ENCODE peak calls at places on chromosome 22, in nine cellular contexts. One of them, this sample, is unnamed.

GRCh38 chr22:26797910-26798309 is 140.5 kb downstream of the MIAT start:
- DNase-seq in upper lobe of right lung: no peak
- DNase-seq in tibial nerve: no peak
- DNase-seq in Caco-2: no peak
- DNase-seq in H9: peak; percentile 60
- DNase-seq in CD8-positive, alpha-beta memory T cell: no peak
- DNase-seq in transverse colon: no peak
- DNase-seq in MM.1S: no peak
- DNase-seq in HAP-1: no peak
- DNase-seq in this sample: peak; percentile 78

GRCh38 chr22:40416267-40416570 is 45.8 kb downstream of the SGSM3 start:
- DNase-seq in CD8-positive, alpha-beta memory T cell: no peak
- DNase-seq in Caco-2: no peak
- DNase-seq in transverse colon: no peak
- DNase-seq in tibial nerve: no peak
- DNase-seq in MM.1S: no peak
- DNase-seq in H9: no peak
- DNase-seq in upper lobe of right lung: peak; percentile 49
- DNase-seq in HAP-1: no peak
- DNase-seq in this sample: no peak

GRCh38 chr22:17665884-17666283 is 27.3 kb downstream of the BCL2L13 start:
- DNase-seq in HAP-1: no peak
- DNase-seq in CD8-positive, alpha-beta memory T cell: no peak
- DNase-seq in MM.1S: no peak
- DNase-seq in tibial nerve: no peak
- DNase-seq in upper lobe of right lung: no peak
- DNase-seq in Caco-2: no peak
- DNase-seq in transverse colon: no peak
- DNase-seq in H9: no peak
- DNase-seq in this sample: no peak

GRCh38 chr22:40939202-40939601 is 12.0 kb upstream of the RBX1 start:
- DNase-seq in tibial nerve: no peak
- DNase-seq in transverse colon: no peak
- DNase-seq in upper lobe of right lung: no peak
- DNase-seq in Caco-2: no peak
- DNase-seq in CD8-positive, alpha-beta memory T cell: no peak
- DNase-seq in H9: no peak
- DNase-seq in MM.1S: no peak
- DNase-seq in HAP-1: no peak
- DNase-seq in this sample: no peak

GRCh38 chr22:40637181-40638150 is 947 bp upstream of the MRTFA start:
- DNase-seq in HAP-1: no peak
- DNase-seq in CD8-positive, alpha-beta memory T cell: no peak
- DNase-seq in upper lobe of right lung: peak; percentile 71
- DNase-seq in MM.1S: peak; percentile 44
- DNase-seq in tibial nerve: peak; percentile 53
- DNase-seq in transverse colon: peak; percentile 70
- DNase-seq in Caco-2: no peak
- DNase-seq in H9: no peak
- DNase-seq in this sample: peak; percentile 48

GRCh38 chr22:46462726-46463371 is 74.6 kb downstream of the CELSR1 start:
- DNase-seq in HAP-1: no peak
- DNase-seq in MM.1S: no peak
- DNase-seq in H9: no peak
- DNase-seq in tibial nerve: no peak
- DNase-seq in CD8-positive, alpha-beta memory T cell: no peak
- DNase-seq in Caco-2: no peak
- DNase-seq in upper lobe of right lung: no peak
- DNase-seq in transverse colon: no peak
- DNase-seq in this sample: no peak

GRCh38 chr22:19184276-19184997 is 5.9 kb upstream of the SLC25A1 start:
- DNase-seq in CD8-positive, alpha-beta memory T cell: no peak
- DNase-seq in transverse colon: no peak
- DNase-seq in HAP-1: no peak
- DNase-seq in tibial nerve: no peak
- DNase-seq in MM.1S: no peak
- DNase-seq in H9: no peak
- DNase-seq in Caco-2: no peak
- DNase-seq in upper lobe of right lung: no peak
- DNase-seq in this sample: no peak

GRCh38 chr22:20407829-20408228 is 13.9 kb downstream of the ZNF74 start:
- DNase-seq in MM.1S: no peak
- DNase-seq in transverse colon: no peak
- DNase-seq in tibial nerve: no peak
- DNase-seq in CD8-positive, alpha-beta memory T cell: no peak
- DNase-seq in Caco-2: no peak
- DNase-seq in HAP-1: no peak
- DNase-seq in H9: peak; percentile 23
- DNase-seq in upper lobe of right lung: peak; percentile 12
- DNase-seq in this sample: peak; percentile 22

GRCh38 chr22:46577361-46578249 is 40.2 kb upstream of the CELSR1 start:
- DNase-seq in HAP-1: no peak
- DNase-seq in Caco-2: no peak
- DNase-seq in transverse colon: peak; percentile 41
- DNase-seq in H9: peak; percentile 26
- DNase-seq in CD8-positive, alpha-beta memory T cell: no peak
- DNase-seq in upper lobe of right lung: peak; percentile 76
- DNase-seq in MM.1S: no peak
- DNase-seq in tibial nerve: no peak
- DNase-seq in this sample: peak; percentile 62

DNA sequence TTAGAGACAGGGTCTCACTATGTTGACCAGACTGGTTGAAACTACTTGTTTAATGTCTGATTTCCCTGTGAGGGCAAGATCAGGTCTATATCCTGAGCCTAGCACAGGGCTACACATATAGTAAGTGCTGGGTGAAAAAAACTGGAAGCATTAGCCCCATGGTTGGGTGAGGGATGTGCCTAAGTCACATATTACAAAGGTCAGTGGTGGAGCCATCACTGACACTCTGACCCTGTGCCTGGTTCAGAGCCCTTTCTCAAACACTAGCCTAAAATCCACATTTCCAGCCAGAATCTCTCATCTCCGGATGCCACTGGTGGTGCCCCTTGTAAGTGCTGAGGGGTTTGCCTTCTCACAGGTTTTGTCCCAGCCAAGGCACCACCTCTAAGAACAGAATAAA is 9.0 kb downstream of the TBC1D10A start:
- DNase-seq in transverse colon: no peak
- DNase-seq in upper lobe of right lung: no peak
- DNase-seq in Caco-2: no peak
- DNase-seq in HAP-1: no peak
- DNase-seq in H9: no peak
- DNase-seq in MM.1S: no peak
- DNase-seq in CD8-positive, alpha-beta memory T cell: no peak
- DNase-seq in tibial nerve: no peak
- DNase-seq in this sample: no peak
- H3K4me1 ChIP-seq in transverse colon: peaks cover 83% of the 10 kb centered on the region
- H3K4me1 ChIP-seq in upper lobe of right lung: peaks cover 85% of the 10 kb centered on the region
- H3K4me1 ChIP-seq in Caco-2: peaks cover 4% of the 10 kb centered on the region
- H3K4me1 ChIP-seq in HAP-1: peaks cover 12% of the 10 kb centered on the region
- H3K4me1 ChIP-seq in H9: no peaks in the 10 kb centered on the region
- H3K4me1 ChIP-seq in MM.1S: no peaks in the 10 kb centered on the region
- H3K4me1 ChIP-seq in CD8-positive, alpha-beta memory T cell: peaks cover 100% of the 10 kb centered on the region
- H3K4me1 ChIP-seq in tibial nerve: peaks cover 77% of the 10 kb centered on the region
- H3K4me1 ChIP-seq in this sample: peaks cover 10% of the 10 kb centered on the region

DNA sequence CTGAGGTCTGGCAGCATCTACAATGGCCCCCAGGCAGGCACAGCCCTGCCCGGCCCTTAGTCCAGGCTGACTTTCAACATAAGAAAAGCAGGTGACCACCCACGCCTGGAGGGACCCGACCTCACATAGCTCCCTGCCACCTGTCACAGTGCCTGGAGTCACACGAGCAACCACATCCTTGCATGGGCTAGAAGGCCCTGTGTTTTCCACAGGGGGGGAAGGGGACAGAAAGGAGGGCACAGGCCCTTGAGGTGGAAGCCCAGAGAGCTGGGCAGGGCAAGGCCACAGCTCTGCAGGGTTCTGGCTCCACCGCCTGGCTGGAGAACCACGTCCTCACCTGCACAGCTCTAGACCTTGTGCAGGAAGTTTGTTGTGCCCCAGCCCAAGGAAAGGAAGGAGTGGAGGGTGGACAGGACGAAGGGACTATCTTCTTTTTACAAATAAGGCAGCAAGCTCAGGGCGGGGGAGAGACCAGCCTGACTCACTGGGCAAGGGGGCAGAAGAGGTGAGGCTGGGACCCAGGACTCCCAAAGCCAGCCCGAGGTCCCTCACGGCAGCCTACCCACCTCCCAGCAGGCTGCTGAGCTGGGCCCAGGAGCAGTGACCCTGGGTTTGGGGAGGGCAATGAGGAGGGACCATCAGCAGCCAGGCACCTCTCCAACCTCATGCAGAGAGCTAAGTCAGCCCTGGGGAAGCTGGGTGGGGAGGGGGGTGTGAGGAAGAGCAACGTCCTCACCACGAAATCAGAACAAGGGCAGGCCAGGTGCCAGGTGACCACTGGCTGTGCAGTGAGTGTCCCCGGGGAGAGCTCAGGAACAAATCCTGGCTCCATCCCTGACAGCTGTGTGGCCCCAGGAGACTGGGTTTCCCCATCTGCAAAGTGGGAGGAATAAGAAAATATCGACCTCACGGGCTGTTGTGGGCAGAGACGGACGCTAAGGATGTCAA is 4.3 kb downstream of the C1QTNF6 start:
- DNase-seq in Caco-2: no peak
- DNase-seq in HAP-1: no peak
- DNase-seq in H9: no peak
- DNase-seq in CD8-positive, alpha-beta memory T cell: no peak
- DNase-seq in transverse colon: no peak
- DNase-seq in MM.1S: no peak
- DNase-seq in tibial nerve: no peak
- DNase-seq in upper lobe of right lung: peak; percentile 57
- DNase-seq in this sample: no peak
- H3K4me1 ChIP-seq in Caco-2: peaks cover 21% of the 10 kb centered on the region
- H3K4me1 ChIP-seq in HAP-1: no peaks in the 10 kb centered on the region
- H3K4me1 ChIP-seq in H9: peaks cover 4% of the 10 kb centered on the region
- H3K4me1 ChIP-seq in CD8-positive, alpha-beta memory T cell: peaks cover 55% of the 10 kb centered on the region
- H3K4me1 ChIP-seq in transverse colon: peaks cover 43% of the 10 kb centered on the region
- H3K4me1 ChIP-seq in MM.1S: peaks cover 8% of the 10 kb centered on the region
- H3K4me1 ChIP-seq in tibial nerve: peaks cover 29% of the 10 kb centered on the region
- H3K4me1 ChIP-seq in upper lobe of right lung: peaks cover 40% of the 10 kb centered on the region
- H3K4me1 ChIP-seq in this sample: peaks cover 12% of the 10 kb centered on the region

DNA sequence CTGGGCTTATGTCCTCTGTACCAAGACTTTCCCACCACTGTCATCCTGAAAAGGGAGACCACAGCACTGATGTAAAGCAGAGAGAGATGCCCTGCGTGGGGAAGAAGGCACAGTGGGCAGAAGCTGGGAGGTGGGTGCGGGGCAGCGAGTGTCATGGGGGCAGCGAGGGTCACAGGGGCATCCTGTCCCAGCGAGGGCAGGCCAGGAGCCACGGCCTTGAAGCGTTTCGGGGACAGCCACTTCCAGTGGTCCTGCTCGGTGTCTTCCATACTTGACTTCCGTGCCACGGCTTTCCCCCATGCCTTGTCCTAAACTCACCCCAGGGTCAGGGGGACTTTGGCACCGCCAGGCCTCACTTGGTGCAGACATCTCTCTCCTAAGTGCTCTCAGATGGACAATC is 1121.3 kb downstream of the TBC1D22A start:
- DNase-seq in Caco-2: no peak
- DNase-seq in transverse colon: no peak
- DNase-seq in H9: no peak
- DNase-seq in CD8-positive, alpha-beta memory T cell: no peak
- DNase-seq in HAP-1: no peak
- DNase-seq in upper lobe of right lung: no peak
- DNase-seq in MM.1S: no peak
- DNase-seq in tibial nerve: no peak
- DNase-seq in this sample: no peak
- H3K4me1 ChIP-seq in Caco-2: peaks cover 8% of the 10 kb centered on the region
- H3K4me1 ChIP-seq in transverse colon: no peaks in the 10 kb centered on the region
- H3K4me1 ChIP-seq in H9: peaks cover 2% of the 10 kb centered on the region
- H3K4me1 ChIP-seq in CD8-positive, alpha-beta memory T cell: no peaks in the 10 kb centered on the region
- H3K4me1 ChIP-seq in HAP-1: no peaks in the 10 kb centered on the region
- H3K4me1 ChIP-seq in upper lobe of right lung: no peaks in the 10 kb centered on the region
- H3K4me1 ChIP-seq in MM.1S: peaks cover 9% of the 10 kb centered on the region
- H3K4me1 ChIP-seq in tibial nerve: no peaks in the 10 kb centered on the region
- H3K4me1 ChIP-seq in this sample: no peaks in the 10 kb centered on the region

GRCh38 chr22:42719133-42719532 is 1.5 kb downstream of the A4GALT start:
- DNase-seq in CD8-positive, alpha-beta memory T cell: no peak
- DNase-seq in upper lobe of right lung: no peak
- DNase-seq in H9: no peak
- DNase-seq in transverse colon: no peak
- DNase-seq in tibial nerve: no peak
- DNase-seq in HAP-1: no peak
- DNase-seq in Caco-2: no peak
- DNase-seq in MM.1S: no peak
- DNase-seq in this sample: peak; percentile 48

GRCh38 chr22:42716649-42717127 is 4.0 kb downstream of the A4GALT start:
- DNase-seq in CD8-positive, alpha-beta memory T cell: no peak
- DNase-seq in HAP-1: no peak
- DNase-seq in transverse colon: peak; percentile 50
- DNase-seq in Caco-2: no peak
- DNase-seq in H9: no peak
- DNase-seq in tibial nerve: no peak
- DNase-seq in MM.1S: peak; percentile 87
- DNase-seq in upper lobe of right lung: no peak
- DNase-seq in this sample: no peak

GRCh38 chr22:42716221-42716620 is 4.4 kb downstream of the A4GALT start:
- DNase-seq in upper lobe of right lung: no peak
- DNase-seq in HAP-1: no peak
- DNase-seq in transverse colon: no peak
- DNase-seq in H9: no peak
- DNase-seq in CD8-positive, alpha-beta memory T cell: no peak
- DNase-seq in tibial nerve: no peak
- DNase-seq in Caco-2: no peak
- DNase-seq in MM.1S: peak; percentile 36
- DNase-seq in this sample: no peak

GRCh38 chr22:42719656-42720262 is 911 bp downstream of the A4GALT start:
- DNase-seq in HAP-1: no peak
- DNase-seq in MM.1S: no peak
- DNase-seq in Caco-2: no peak
- DNase-seq in tibial nerve: no peak
- DNase-seq in upper lobe of right lung: no peak
- DNase-seq in CD8-positive, alpha-beta memory T cell: no peak
- DNase-seq in H9: no peak
- DNase-seq in transverse colon: no peak
- DNase-seq in this sample: peak; percentile 77

DNA sequence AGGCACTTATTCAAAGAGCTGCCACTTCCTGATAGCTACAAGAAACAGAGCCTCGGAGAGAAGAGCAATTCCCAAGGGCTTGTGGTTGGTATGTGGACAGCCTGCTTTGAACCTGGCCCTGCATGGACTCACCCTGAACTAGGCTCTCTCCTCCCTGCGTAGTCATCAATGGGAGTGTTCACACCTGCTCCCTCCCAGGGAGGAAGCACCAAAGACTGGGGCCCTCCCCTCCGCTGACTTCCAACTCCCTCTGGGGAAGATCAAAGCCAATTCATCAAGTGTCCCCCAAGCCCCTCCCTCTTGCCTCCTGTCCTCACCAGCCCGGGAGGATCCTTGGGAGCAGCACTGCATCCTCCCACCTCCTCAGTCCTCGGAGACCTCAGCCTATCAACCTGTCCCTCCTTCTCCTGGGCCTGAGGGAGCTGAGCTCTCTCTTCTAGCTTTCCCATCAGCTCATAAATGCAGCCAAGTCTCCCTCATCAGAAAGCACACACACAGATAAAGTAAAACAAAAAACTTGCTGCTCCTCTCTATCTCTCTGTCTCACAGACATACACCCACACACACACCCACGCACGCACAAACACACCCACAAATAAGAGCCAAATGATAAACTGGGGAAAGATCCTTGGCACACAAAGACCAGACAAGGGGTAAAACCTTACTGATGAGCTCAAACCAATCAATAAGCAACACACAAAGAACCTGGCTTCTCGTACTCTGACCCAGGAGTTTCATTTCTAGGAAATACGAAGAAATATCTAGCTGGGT is 3.3 kb downstream of the A4GALT start:
- DNase-seq in transverse colon: no peak
- DNase-seq in CD8-positive, alpha-beta memory T cell: no peak
- DNase-seq in tibial nerve: no peak
- DNase-seq in Caco-2: peak; percentile 72
- DNase-seq in HAP-1: no peak
- DNase-seq in upper lobe of right lung: no peak
- DNase-seq in MM.1S: peak; percentile 24
- DNase-seq in H9: peak; percentile 88
- DNase-seq in this sample: peak; percentile 90
- H3K4me1 ChIP-seq in transverse colon: peaks cover 28% of the 10 kb centered on the region
- H3K4me1 ChIP-seq in CD8-positive, alpha-beta memory T cell: no peaks in the 10 kb centered on the region
- H3K4me1 ChIP-seq in tibial nerve: peaks cover 22% of the 10 kb centered on the region
- H3K4me1 ChIP-seq in Caco-2: peaks cover 38% of the 10 kb centered on the region
- H3K4me1 ChIP-seq in HAP-1: peaks cover 11% of the 10 kb centered on the region
- H3K4me1 ChIP-seq in upper lobe of right lung: peaks cover 8% of the 10 kb centered on the region
- H3K4me1 ChIP-seq in MM.1S: peaks cover 23% of the 10 kb centered on the region
- H3K4me1 ChIP-seq in H9: peaks cover 8% of the 10 kb centered on the region
- H3K4me1 ChIP-seq in this sample: no peaks in the 10 kb centered on the region